ENCODE peak calls at places on chromosomes 6 and 20, in five cellular contexts. T is fibroblast of lung, K is neural progenitor cell, B is mammary epithelial cell, O is keratinocyte. N is an unnamed sample.

GRCh38 chr6:138404666-138405337 is 779 bp downstream of the HEBP2 start:
- DNase-seq in T (no peak), K (no peak), B (peak; percentile 18), O (no peak), N (no peak)

GRCh38 chr6:112036088-112036637 is 17.7 kb upstream of the CCN6 start:
- DNase-seq in T (no peak), K (no peak), B (peak; percentile 10), O (no peak), N (no peak)

GRCh38 chr6:16840291-16840690 is 79.0 kb upstream of the ATXN1 start:
- DNase-seq in T (no peak), K (no peak), B (no peak), O (no peak), N (no peak)

GRCh38 chr20:45962031-45962755 is 9.8 kb downstream of the ZNF335 start:
- DNase-seq in T (no peak), K (no peak), B (no peak), O (no peak), N (no peak)

GRCh38 chr20:51510961-51511360 is 31.6 kb downstream of the NFATC2 start:
- DNase-seq in T (no peak), K (no peak), B (peak; percentile 39), O (no peak), N (no peak)

GRCh38 chr6:108896111-108896661 is 48.0 kb downstream of the ARMC2 start:
- DNase-seq in T (peak; percentile 92), K (no peak), B (peak; percentile 77), O (no peak), N (no peak)

GRCh38 chr6:5619249-5619648 is 357.9 kb downstream of the FARS2 start:
- DNase-seq in T (no peak), K (no peak), B (no peak), O (no peak), N (no peak)

GRCh38 chr6:95185874-95186273 is 391.5 kb upstream of the MANEA start:
- DNase-seq in T (no peak), K (no peak), B (no peak), O (no peak), N (no peak)

GRCh38 chr6:167141667-167142432 is 15.9 kb downstream of the GPR31 start:
- DNase-seq in T (no peak), K (peak; percentile 76), B (peak; percentile 20), O (no peak), N (peak; percentile 22)

GRCh38 chr6:2183235-2183634 is 62.2 kb downstream of the GMDS start:
- DNase-seq in T (no peak), K (no peak), B (no peak), O (no peak), N (no peak)

GRCh38 chr6:166707045-166707444 is 80.0 kb upstream of the RPS6KA2 start:
- DNase-seq in T (peak; percentile 8), K (peak; percentile 77), B (no peak), O (no peak), N (peak; percentile 35)

GRCh38 chr6:32967151-32968091 is 973 bp upstream of the BRD2 start:
- DNase-seq in T (peak; percentile 61), K (peak; percentile 70), B (peak; percentile 60), O (no peak), N (peak; percentile 72)

GRCh38 chr6:105936972-105937371 is 149.2 kb upstream of the PRDM1 start:
- DNase-seq in T (no peak), K (no peak), B (no peak), O (no peak), N (no peak)

GRCh38 chr6:148565931-148566663 is 180.7 kb upstream of the UST start:
- DNase-seq in T (peak; percentile 85), K (no peak), B (peak; percentile 94), O (no peak), N (peak; percentile 55)

GRCh38 chr6:63806573-63806913 is 170.9 kb downstream of the PHF3 start:
- DNase-seq in T (no peak), K (no peak), B (no peak), O (no peak), N (no peak)

GRCh38 chr6:15441215-15441868 is 195.5 kb downstream of the JARID2 start:
- DNase-seq in T (peak; percentile 86), K (peak; percentile 69), B (peak; percentile 50), O (no peak), N (peak; percentile 58)

GRCh38 chr6:30156262-30156599 is 4.8 kb downstream of the TRIM10 start:
- DNase-seq in T (peak; percentile 26), K (no peak), B (peak; percentile 51), O (peak; percentile 33), N (no peak)

GRCh38 chr6:3809982-3810381 is 39.2 kb upstream of the FAM50B start:
- DNase-seq in T (no peak), K (no peak), B (no peak), O (no peak), N (no peak)

GRCh38 chr6:39200498-39201020 is 28.7 kb downstream of the KCNK5 start:
- DNase-seq in T (no peak), K (no peak), B (no peak), O (no peak), N (peak; percentile 85)

GRCh38 chr6:150720774-150721233 is 121.1 kb downstream of the PLEKHG1 start:
- DNase-seq in T (peak; percentile 21), K (peak; percentile 67), B (peak; percentile 99), O (peak; percentile 68), N (peak; percentile 97)

GRCh38 chr20:40637176-40637575 is 51.9 kb downstream of the MAFB start:
- DNase-seq in T (no peak), K (no peak), B (no peak), O (no peak), N (no peak)

GRCh38 chr6:36625161-36625919 is 31.2 kb downstream of the SRSF3 start:
- DNase-seq in T (peak; percentile 89), K (peak; percentile 1), B (no peak), O (no peak), N (no peak)

GRCh38 chr6:44702292-44702691 is 314.8 kb downstream of the CDC5L start:
- DNase-seq in T (no peak), K (no peak), B (no peak), O (no peak), N (no peak)

GRCh38 chr6:139732451-139732850 is 358.0 kb upstream of the CITED2 start:
- DNase-seq in T (peak; percentile 67), K (no peak), B (peak; percentile 84), O (no peak), N (peak; percentile 48)

GRCh38 chr6:41594326-41594725 is 43.9 kb upstream of the MDFI start:
- DNase-seq in T (no peak), K (no peak), B (no peak), O (no peak), N (no peak)

GRCh38 chr20:49846206-49846807 is 33.7 kb downstream of the SLC9A8 start:
- DNase-seq in T (peak; percentile 64), K (peak; percentile 83), B (peak; percentile 48), O (no peak), N (peak; percentile 62)

GRCh38 chr20:11544029-11544678 is 373.5 kb upstream of the BTBD3 start:
- DNase-seq in T (peak; percentile 81), K (peak; percentile 71), B (peak; percentile 79), O (no peak), N (peak; percentile 62)

GRCh38 chr6:17705428-17705777 is 1.3 kb downstream of the NUP153 start:
- DNase-seq in T (peak; percentile 81), K (no peak), B (peak; percentile 59), O (no peak), N (peak; percentile 48)

GRCh38 chr6:156533860-156534580 is 243.2 kb upstream of the ARID1B start:
- DNase-seq in T (no peak), K (peak; percentile 42), B (no peak), O (no peak), N (no peak)

GRCh38 chr6:120108061-120108795 is 758.7 kb upstream of the MAN1A1 start:
- DNase-seq in T (no peak), K (no peak), B (no peak), O (no peak), N (peak; percentile 2)

GRCh38 chr6:41545174-41545702 is 943 bp upstream of the FOXP4 start:
- DNase-seq in T (no peak), K (no peak), B (no peak), O (no peak), N (no peak)

GRCh38 chr6:21171801-21172200 is 421.8 kb upstream of the SOX4 start:
- DNase-seq in T (peak; percentile 61), K (no peak), B (no peak), O (no peak), N (no peak)

GRCh38 chr6:144931172-144932035 is 646.3 kb downstream of the UTRN start:
- DNase-seq in T (peak; percentile 52), K (peak; percentile 49), B (peak; percentile 39), O (no peak), N (peak; percentile 49)

GRCh38 chr20:19880256-19881079 is 122.4 kb downstream of the RIN2 start:
- DNase-seq in T (peak; percentile 28), K (no peak), B (peak; percentile 57), O (no peak), N (peak; percentile 54)

GRCh38 chr20:19874328-19874727 is 116.3 kb downstream of the RIN2 start:
- DNase-seq in T (no peak), K (no peak), B (peak; percentile 23), O (no peak), N (no peak)

GRCh38 chr20:19876828-19877227 is 118.8 kb downstream of the RIN2 start:
- DNase-seq in T (no peak), K (no peak), B (no peak), O (no peak), N (no peak)

GRCh38 chr20:19881080-19881840 is 123.2 kb downstream of the RIN2 start:
- DNase-seq in T (no peak), K (no peak), B (no peak), O (no peak), N (no peak)

DNA sequence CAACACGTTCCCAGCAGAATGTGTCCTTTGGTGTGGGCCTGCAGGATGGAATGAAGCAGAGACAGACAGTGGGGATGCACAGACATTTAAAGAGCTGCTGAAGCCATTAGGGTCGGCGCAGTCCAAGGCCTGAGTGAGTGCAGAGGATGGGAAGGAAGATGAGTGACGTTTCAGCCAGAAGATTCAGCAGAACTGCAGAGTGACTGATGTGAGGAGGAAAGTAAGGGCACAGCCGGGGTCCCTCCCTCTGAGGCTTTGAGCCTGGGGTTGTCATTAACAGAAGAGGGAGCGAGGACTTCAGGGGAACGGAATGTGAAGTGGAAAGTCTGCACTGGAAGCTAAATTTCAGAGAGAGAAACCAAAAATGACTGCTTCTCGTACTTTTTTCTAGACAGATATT is 117.7 kb downstream of the RIN2 start:
- DNase-seq in T (no peak), K (peak; percentile 20), B (no peak), O (no peak), N (no peak)
- H3K4me3 ChIP-seq in T (no peak overlapping the region), K (no peak overlapping the region), B (no peak overlapping the region), O (no peak overlapping the region), N (no peak overlapping the region)

GRCh38 chr6:122495612-122496011 is 24.0 kb upstream of the SERINC1 start:
- DNase-seq in T (no peak), K (no peak), B (no peak), O (no peak), N (no peak)
- H3K9me3 ChIP-seq in T (no peaks in the 10 kb centered on the region), K (peaks cover 69% of the 10 kb centered on the region), B (no peaks in the 10 kb centered on the region), O (no peaks in the 10 kb centered on the region), N (peaks cover 10% of the 10 kb centered on the region)

GRCh38 chr20:63472159-63472811 is at the start of gene KCNQ2:
- DNase-seq in T (no peak), K (peak; percentile 74), B (no peak), O (no peak), N (no peak)
- TF ChIP-seq EZH2 in T (peak; percentile 74), K (no peak), B (no peak), O (peak; percentile 99), N (peak; percentile 92)

DNA sequence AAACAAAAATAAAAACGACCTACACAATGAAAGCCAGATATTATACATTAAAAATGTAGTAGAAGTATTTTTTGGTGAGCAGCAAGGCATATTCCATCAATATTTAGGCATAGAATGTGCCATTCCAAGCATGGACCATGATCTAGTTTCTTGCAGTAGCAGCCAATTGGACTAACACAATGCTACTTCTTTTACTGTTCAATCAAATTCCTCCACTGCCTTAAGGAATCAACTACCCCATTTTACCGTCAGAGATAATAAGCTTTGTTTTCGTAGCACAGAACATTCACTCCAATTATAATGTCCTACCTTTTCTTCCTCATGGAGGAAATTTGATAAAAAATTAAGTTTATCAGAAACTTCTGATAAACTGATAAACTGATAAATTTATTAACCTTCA is 1.3 kb downstream of the LATS1 start:
- DNase-seq in T (no peak), K (peak; percentile 10), B (peak; percentile 31), O (no peak), N (no peak)
- H3K4me3 ChIP-seq in T (peak overlapping the region; percentile 99), K (peak overlapping the region; percentile 70), B (peak overlapping the region; percentile 91), O (peak overlapping the region; percentile 72), N (peak overlapping the region; percentile 79)

N was measured in PC-9.